ENCODE peak calls at places on chromosomes 4 and X, in seven cellular contexts. L is M059J, F is ureter, B is MM.1S, R is PC-3, X is WTC11, H is endodermal cell. K is an unnamed sample.
A peak's percentile ranks its signal among the peaks of the same experiment; 100 is the strongest.

GRCh38 chr4:107559653-107560052 is 160.4 kb downstream of the PAPSS1 start:
- DNase-seq in L (no peak), F (no peak), B (no peak), R (no peak), X (no peak), H (no peak), K (no peak)

GRCh38 chr4:41320278-41320677 is 63.5 kb downstream of the UCHL1 start:
- DNase-seq in L (peak; percentile 77), F (no peak), B (no peak), R (peak; percentile 68), X (no peak), H (no peak), K (no peak)

GRCh38 chrX:47501226-47502071 is 18.4 kb upstream of the ZNF41 start:
- DNase-seq in L (no peak), F (no peak), B (peak; percentile 78), R (peak; percentile 77), X (no peak), H (no peak), K (no peak)

GRCh38 chr4:53196872-53197759 is 168.7 kb downstream of the SCFD2 start:
- DNase-seq in L (peak; percentile 70), F (no peak), B (peak; percentile 71), R (peak; percentile 89), X (no peak), H (no peak), K (peak; percentile 82)

GRCh38 chrX:137194164-137194563 is 160.4 kb upstream of the GPR101 start:
- DNase-seq in L (peak; percentile 29), F (no peak), B (peak; percentile 36), R (peak; percentile 72), X (peak; percentile 24), H (peak; percentile 85), K (no peak)

GRCh38 chrX:7941390-7942042 is 14.3 kb upstream of the PNPLA4 start:
- DNase-seq in L (peak; percentile 15), F (no peak), B (no peak), R (peak; percentile 36), X (peak; percentile 9), H (peak; percentile 57), K (no peak)

GRCh38 chr4:73964862-73965611 is 16.8 kb downstream of the PF4 start:
- DNase-seq in L (peak; percentile 12), F (no peak), B (no peak), R (no peak), X (peak; percentile 82), H (peak; percentile 93), K (no peak)

GRCh38 chrX:108167211-108167872 is 75.8 kb downstream of the ATG4A start:
- DNase-seq in L (peak; percentile 80), F (no peak), B (no peak), R (peak; percentile 73), X (no peak), H (no peak), K (peak; percentile 1)

GRCh38 chrX:150688911-150689451 is 4.2 kb upstream of the MTMR1 start:
- DNase-seq in L (peak; percentile 99), F (no peak), B (no peak), R (peak; percentile 97), X (no peak), H (peak; percentile 74), K (peak; percentile 70)

GRCh38 chrX:47321386-47321785 is 49.0 kb upstream of the ZNF157 start:
- DNase-seq in L (no peak), F (peak; percentile 44), B (no peak), R (no peak), X (peak; percentile 87), H (peak; percentile 94), K (no peak)

GRCh38 chrX:113059714-113060113 is 219.1 kb upstream of the AMOT start:
- DNase-seq in L (peak; percentile 58), F (no peak), B (no peak), R (no peak), X (no peak), H (no peak), K (no peak)

GRCh38 chr4:122796801-122797404 is 29.7 kb upstream of the FGF2 start:
- DNase-seq in L (no peak), F (no peak), B (no peak), R (no peak), X (peak; percentile 63), H (peak; percentile 75), K (no peak)

GRCh38 chr4:70269674-70270073 is 27.3 kb downstream of the CSN3 start:
- DNase-seq in L (peak; percentile 3), F (no peak), B (peak; percentile 37), R (peak; percentile 50), X (no peak), H (no peak), K (no peak)

GRCh38 chrX:142036111-142036510 is 132.4 kb downstream of the MAGEC1 start:
- DNase-seq in L (peak; percentile 55), F (no peak), B (no peak), R (peak; percentile 59), X (no peak), H (no peak), K (no peak)

GRCh38 chr4:31290836-31291235 is 570.7 kb downstream of the PCDH7 start:
- DNase-seq in L (no peak), F (no peak), B (no peak), R (no peak), X (peak; percentile 31), H (peak; percentile 60), K (no peak)

GRCh38 chr4:36394352-36394903 is 113.0 kb downstream of the DTHD1 start:
- DNase-seq in L (no peak), F (no peak), B (peak; percentile 11), R (peak; percentile 6), X (no peak), H (no peak), K (no peak)